ENCODE peak calls at places on chromosomes 16 and 17, in four cellular contexts. X, S, N and E are unnamed samples.
A peak's percentile ranks its signal among the peaks of the same experiment; 100 is the strongest.

GRCh38 chr17:40345161-40346034 is 19.1 kb downstream of the GJD3 start:
- DNase-seq in X (peak; percentile 84), S (peak; percentile 87), N (no peak), E (peak; percentile 54)

GRCh38 chr16:80100846-80101451 is 439.8 kb upstream of the DYNLRB2 start:
- DNase-seq in X (no peak), N (no peak), S (no peak), E (no peak)

GRCh38 chr16:79402356-79402755 is 198.2 kb downstream of the MAF start:
- DNase-seq in N (no peak), S (no peak), X (no peak), E (no peak)

GRCh38 chr16:56614549-56614991 is 6.2 kb downstream of the MT2A start:
- DNase-seq in N (no peak), S (no peak), X (peak; percentile 39), E (no peak)

GRCh38 chr17:16106161-16106891 is 106.7 kb downstream of the TTC19 start:
- DNase-seq in X (peak; percentile 12), N (no peak), S (no peak), E (no peak)

GRCh38 chr17:67649891-67650290 is 67.8 kb upstream of the NOL11 start:
- DNase-seq in S (no peak), N (no peak), X (no peak), E (no peak)

GRCh38 chr17:58411408-58411894 is 5.9 kb downstream of the RNF43 start:
- DNase-seq in S (no peak), N (no peak), X (no peak), E (no peak)

GRCh38 chr16:69182730-69183416 is 4.1 kb upstream of the SNTB2 start:
- DNase-seq in S (no peak), X (no peak), N (no peak), E (no peak)

GRCh38 chr16:55475919-55476318 is 3.1 kb upstream of the MMP2 start:
- DNase-seq in N (no peak), S (no peak), X (no peak), E (no peak)

GRCh38 chr17:48310748-48311213 is 119.2 kb downstream of the SKAP1 start:
- DNase-seq in X (no peak), S (no peak), N (no peak), E (no peak)

GRCh38 chr17:62966426-62967110 is 533 bp downstream of the TANC2 start:
- DNase-seq in S (peak; percentile 69), N (no peak), X (no peak), E (no peak)

GRCh38 chr17:16488572-16488997 is 3.4 kb downstream of the LRRC75A start:
- DNase-seq in X (no peak), S (no peak), N (no peak), E (no peak)

GRCh38 chr17:27747462-27748359 is 52.6 kb downstream of the NOS2 start:
- DNase-seq in S (peak; percentile 81), N (no peak), X (no peak), E (peak; percentile 28)

GRCh38 chr17:61340431-61340830 is 59.2 kb upstream of the TBX2 start:
- DNase-seq in X (no peak), S (no peak), N (no peak), E (no peak)

GRCh38 chr16:17556276-17557052 is 85.7 kb upstream of the XYLT1 start:
- DNase-seq in S (no peak), X (peak; percentile 49), N (no peak), E (peak; percentile 30)

GRCh38 chr17:29918922-29919856 is 10.8 kb downstream of the SSH2 start:
- DNase-seq in S (no peak), X (no peak), N (no peak), E (no peak)

GRCh38 chr16:27363797-27364196 is 38.2 kb upstream of the IL21R start:
- DNase-seq in S (no peak), X (no peak), N (no peak), E (no peak)

GRCh38 chr16:48999034-48999433 is 282.6 kb downstream of the CBLN1 start:
- DNase-seq in N (no peak), X (no peak), S (no peak), E (no peak)

GRCh38 chr17:8753976-8754440 is 4.3 kb downstream of the SPDYE4 start:
- DNase-seq in S (no peak), N (no peak), X (peak; percentile 34), E (no peak)

GRCh38 chr17:1627987-1628855 is at the start of gene SLC43A2:
- DNase-seq in X (peak; percentile 58), S (peak; percentile 91), N (no peak), E (peak; percentile 71)

DNA sequence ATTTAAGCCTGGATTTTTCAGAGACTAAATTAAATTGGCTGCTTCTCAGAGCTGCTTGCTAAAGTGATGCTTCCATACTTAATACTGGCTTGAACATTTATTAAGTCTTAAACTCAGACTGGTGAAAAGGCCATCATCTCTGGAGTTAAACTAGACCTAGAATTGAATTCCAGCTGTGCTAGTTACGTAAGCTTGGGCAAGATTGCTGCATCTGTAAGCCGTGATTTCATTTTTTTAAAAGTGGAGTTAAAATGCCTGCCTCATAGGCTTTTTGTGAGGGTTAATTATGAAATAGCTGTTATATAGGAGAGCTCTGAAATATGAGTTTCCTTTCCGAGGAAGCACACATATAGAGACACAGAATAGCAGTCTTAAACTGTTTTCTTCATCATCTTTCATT is 84.7 kb downstream of the VAT1L start:
- DNase-seq in X (no peak), S (no peak), N (no peak), E (no peak)
- TF ChIP-seq SUZ12 in X (no peak), S (no peak), N (no peak), E (no peak)

DNA sequence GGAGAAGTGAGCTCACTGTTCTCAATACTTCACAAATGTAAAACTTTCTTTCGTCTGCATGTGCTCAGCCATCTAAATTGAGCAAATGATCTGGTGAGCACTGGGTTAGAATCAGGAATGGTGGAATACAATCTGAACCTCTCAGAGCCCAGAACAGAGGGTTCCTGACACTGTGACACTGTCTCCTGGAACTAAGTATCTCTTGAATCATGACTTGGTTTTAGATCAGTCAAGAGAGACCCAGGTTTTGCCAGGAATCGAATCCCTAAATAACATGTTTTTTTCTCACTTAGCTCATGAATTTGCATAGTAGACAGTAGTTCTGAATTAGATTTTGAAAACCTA is 49.3 kb downstream of the SF3B3 start:
- DNase-seq in S (no peak), N (no peak), X (no peak), E (no peak)
- H3K36me3 ChIP-seq in S (peaks cover 64% of the 10 kb centered on the region), N (peaks cover 54% of the 10 kb centered on the region), X (peaks cover 65% of the 10 kb centered on the region), E (peaks cover 77% of the 10 kb centered on the region)

DNA sequence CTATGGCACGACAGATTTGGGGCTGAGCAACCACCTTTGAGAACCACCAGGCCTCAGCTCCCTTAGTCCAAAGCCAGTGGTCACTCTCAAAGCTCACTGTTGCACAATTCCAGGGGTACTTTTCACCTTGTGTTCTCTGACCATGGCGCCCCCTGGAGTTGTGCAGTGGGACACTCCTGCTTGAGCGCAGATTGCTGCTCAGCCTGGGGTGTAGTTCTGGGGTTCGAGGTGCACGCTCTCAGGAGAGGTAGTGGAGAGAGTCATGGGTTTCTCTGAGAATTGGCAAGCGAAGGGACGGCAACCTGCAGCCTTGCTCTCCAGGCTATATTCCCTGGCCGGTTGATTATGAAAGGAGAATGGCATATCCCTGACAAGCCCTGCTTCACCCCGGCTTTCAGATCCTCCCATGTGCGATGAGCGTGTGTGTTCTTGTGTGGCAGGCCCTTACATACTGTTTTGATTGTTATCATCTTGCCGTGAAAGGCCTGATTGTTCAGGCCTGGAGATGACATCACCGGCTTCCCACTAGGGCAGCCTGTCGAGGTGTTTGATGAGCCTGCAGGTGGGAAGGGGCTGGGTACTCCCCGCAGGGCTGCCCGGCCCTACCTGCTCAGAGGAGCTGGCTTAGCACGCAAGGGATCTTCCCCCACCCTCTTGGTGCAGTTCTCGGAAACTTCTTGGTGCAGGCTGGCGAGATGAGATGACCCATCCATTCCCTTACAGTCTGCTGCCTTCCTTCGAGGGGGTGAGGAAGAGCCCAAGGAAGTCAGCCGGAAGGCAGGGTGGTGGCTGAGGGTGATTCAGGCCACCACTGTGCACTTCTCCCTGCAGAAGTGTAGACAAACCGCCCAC is 431.2 kb downstream of the SLC39A11 start:
- DNase-seq in X (peak; percentile 98), S (no peak), N (no peak), E (no peak)
- TF ChIP-seq SUZ12 in X (no peak), S (no peak), N (no peak), E (no peak)

GRCh38 chr17:44152875-44153274 is 11.1 kb downstream of the HROB start:
- DNase-seq in N (no peak), X (no peak), S (no peak), E (no peak)

GRCh38 chr17:44146375-44147346 is 4.9 kb downstream of the HROB start:
- DNase-seq in X (no peak), S (no peak), N (no peak), E (no peak)

GRCh38 chr17:44147812-44148211 is 6.1 kb downstream of the HROB start:
- DNase-seq in N (no peak), S (no peak), X (no peak), E (no peak)

GRCh38 chr17:44144966-44145739 is 3.4 kb downstream of the HROB start:
- DNase-seq in X (no peak), N (no peak), S (no peak), E (no peak)

GRCh38 chr17:44149750-44150329 is 8.1 kb downstream of the HROB start:
- DNase-seq in N (no peak), X (no peak), S (no peak), E (no peak)
- H3K36me3 ChIP-seq in N (peaks cover 18% of the 10 kb centered on the region), X (peaks cover 54% of the 10 kb centered on the region), S (peaks cover 48% of the 10 kb centered on the region), E (peaks cover 81% of the 10 kb centered on the region)

GRCh38 chr16:89316701-89317100 is 99.2 kb downstream of the ZNF778 start:
- DNase-seq in S (no peak), X (no peak), N (no peak), E (no peak)

GRCh38 chr16:89317729-89318429 is 100.4 kb downstream of the ZNF778 start:
- DNase-seq in S (no peak), N (no peak), X (no peak), E (no peak)

GRCh38 chr16:89315791-89316581 is 98.5 kb downstream of the ZNF778 start:
- DNase-seq in N (peak; percentile 44), S (no peak), X (peak; percentile 29), E (no peak)

GRCh38 chr16:89318430-89318758 is 100.9 kb downstream of the ZNF778 start:
- DNase-seq in X (no peak), N (no peak), S (no peak), E (no peak)

DNA sequence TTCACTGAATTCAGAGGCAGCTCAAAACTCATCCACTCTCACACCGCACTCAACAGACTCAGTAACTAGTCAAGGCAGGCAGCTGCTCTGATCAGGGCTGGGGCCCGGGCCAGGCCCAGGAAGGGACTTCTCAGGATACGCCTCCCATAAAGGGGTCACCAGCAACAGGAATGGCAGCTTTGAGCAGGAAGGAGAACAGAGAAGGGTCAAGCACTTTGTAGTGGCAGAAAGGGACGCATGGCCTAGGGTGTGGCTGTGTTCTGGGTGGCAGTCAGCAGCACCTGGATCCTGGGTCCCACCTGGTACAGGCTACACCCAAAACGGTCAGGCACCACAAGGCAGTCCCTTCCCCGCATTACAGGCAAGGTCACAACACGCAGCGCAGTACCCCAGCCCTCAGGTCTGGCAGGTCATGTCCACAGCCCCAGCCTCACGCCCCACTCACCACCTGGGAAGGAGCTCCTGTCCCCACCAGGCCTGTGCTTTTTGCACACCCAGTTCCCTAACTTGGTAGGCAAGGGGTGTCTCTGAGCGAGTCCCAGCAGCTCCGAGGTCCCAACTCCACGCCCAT is 99.7 kb downstream of the ZNF778 start:
- DNase-seq in N (no peak), X (no peak), S (no peak), E (no peak)
- TF ChIP-seq SUZ12 in N (no peak), X (no peak), S (no peak), E (no peak)

GRCh38 chr16:73605309-73605708 is 557.4 kb upstream of the ZFHX3 start:
- DNase-seq in N (no peak), X (no peak), S (no peak), E (peak; percentile 27)
- H3K36me3 ChIP-seq in N (no peaks in the 10 kb centered on the region), X (no peaks in the 10 kb centered on the region), S (no peaks in the 10 kb centered on the region), E (no peaks in the 10 kb centered on the region)